ENCODE peak calls at places on chromosomes 6 and 20, in six cellular contexts. I is fibroblast of lung, F is heart right ventricle, M is left ventricle myocardium inferior, E is psoas muscle, J is stomach. H is an unnamed sample. For H3K4me1, the result is how much of the 10 kb centered on the place peaks cover.

GRCh38 chr6:97014595-97014994 is 90.1 kb downstream of the KLHL32 start:
- DNase-seq in F (no peak), J (no peak), I (no peak), E (no peak), M (no peak), H (no peak)

GRCh38 chr6:65448806-65449397 is 258.1 kb downstream of the EYS start:
- DNase-seq in E (no peak), J (no peak), F (no peak), M (no peak), I (no peak), H (no peak)

GRCh38 chr6:101435028-101435427 is 41.5 kb downstream of the GRIK2 start:
- DNase-seq in I (no peak), J (no peak), M (no peak), F (no peak), E (no peak), H (no peak)

GRCh38 chr20:60410865-60411264 is 452.6 kb downstream of the CDH26 start:
- DNase-seq in I (no peak), E (no peak), M (no peak), F (no peak), J (no peak), H (no peak)

GRCh38 chr6:135268263-135268662 is 87.2 kb downstream of the MYB start:
- DNase-seq in F (no peak), E (no peak), I (no peak), J (no peak), M (no peak), H (no peak)

GRCh38 chr20:17794400-17794799 is 94.6 kb downstream of the BANF2 start:
- DNase-seq in M (no peak), E (no peak), F (no peak), I (no peak), J (peak), H (no peak)

GRCh38 chr20:41249371-41249770 is 68.2 kb downstream of the ZHX3 start:
- DNase-seq in J (no peak), F (peak), I (peak), M (peak), E (peak), H (peak)

GRCh38 chr20:59777321-59777705 is 156.1 kb downstream of the SYCP2 start:
- DNase-seq in I (no peak), F (no peak), M (no peak), E (no peak), J (no peak), H (no peak)

GRCh38 chr6:16921399-16922110 is 160.3 kb upstream of the ATXN1 start:
- DNase-seq in I (peak), J (no peak), F (no peak), M (no peak), E (no peak), H (no peak)

GRCh38 chr20:51221791-51222408 is 199.0 kb upstream of the KCNG1 start:
- DNase-seq in F (no peak), J (no peak), I (peak), M (no peak), E (peak), H (no peak)

GRCh38 chr20:3778976-3779375 is 2.3 kb downstream of the SPEF1 start:
- DNase-seq in J (no peak), E (no peak), I (no peak), M (no peak), F (no peak), H (no peak)

GRCh38 chr20:19750207-19750606 is 7.9 kb upstream of the RIN2 start:
- DNase-seq in E (no peak), M (no peak), I (no peak), J (no peak), F (no peak), H (no peak)

GRCh38 chr20:45336530-45337366 is 11.5 kb downstream of the SDC4 start:
- DNase-seq in J (peak), M (no peak), E (peak), F (no peak), I (peak), H (no peak)

GRCh38 chr20:760751-761417 is 7.4 kb downstream of the SLC52A3 start:
- DNase-seq in E (no peak), J (no peak), M (no peak), F (peak), I (no peak), H (peak)

GRCh38 chr20:8938532-8938931 is 130.4 kb upstream of the PLCB4 start:
- DNase-seq in F (no peak), M (no peak), E (no peak), I (no peak), J (no peak), H (no peak)

GRCh38 chr6:56524891-56525703 is 117.6 kb downstream of the DST start:
- DNase-seq in J (no peak), I (peak), M (no peak), F (no peak), E (no peak), H (no peak)

GRCh38 chr6:2215342-2215741 is 30.1 kb downstream of the GMDS start:
- DNase-seq in I (no peak), E (no peak), J (no peak), F (no peak), M (no peak), H (no peak)

GRCh38 chr6:163413054-163413344 is 1.5 kb upstream of the QKI start:
- DNase-seq in I (no peak), J (no peak), M (no peak), E (no peak), F (no peak), H (no peak)

DNA sequence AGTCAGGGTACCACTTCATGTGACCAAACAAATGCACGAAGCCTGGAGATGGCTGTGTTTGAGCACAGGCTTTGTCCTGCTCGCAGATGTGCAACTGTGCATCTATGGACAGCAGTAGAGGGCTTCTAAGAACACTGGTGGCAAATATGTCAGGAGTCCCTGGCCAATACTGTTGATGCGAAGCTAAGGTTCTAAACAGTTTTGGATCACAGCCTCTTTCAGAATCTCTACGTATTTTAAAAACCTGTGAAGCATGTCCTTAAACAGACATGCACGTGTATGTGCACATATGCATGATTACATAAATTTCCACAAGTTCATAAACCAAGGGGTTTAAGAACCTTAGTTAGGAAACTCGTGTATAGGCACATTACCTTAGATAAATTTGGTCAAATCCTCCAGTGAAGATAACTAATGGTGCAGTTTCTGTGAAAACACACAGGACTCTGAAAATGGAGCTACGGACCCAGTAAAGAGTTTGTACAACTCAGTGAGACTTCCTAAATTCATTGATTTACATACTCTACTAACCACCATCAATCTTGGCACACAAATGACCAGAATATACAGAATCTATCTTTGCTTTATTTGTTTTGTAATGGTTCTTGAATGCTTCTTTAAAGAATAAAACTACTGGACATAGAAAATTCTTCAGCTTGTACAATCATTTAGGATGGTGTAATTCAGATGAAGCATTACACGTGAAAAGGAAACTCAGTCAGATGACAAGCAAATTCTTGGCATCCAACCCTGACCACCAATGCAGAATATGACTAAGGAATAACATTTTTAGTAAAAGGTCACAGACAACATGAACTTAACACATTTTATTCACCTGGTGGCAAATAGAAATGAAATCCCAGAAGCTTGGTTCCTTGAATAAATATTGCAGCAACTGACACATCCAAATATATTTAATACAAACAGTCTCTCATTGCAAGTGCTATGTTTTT is 27.4 kb downstream of the KCNQ5 start:
- DNase-seq in M (no peak), F (no peak), J (no peak), E (no peak), I (peak), H (no peak)
- H3K4me3 ChIP-seq in M (no peak), F (no peak), J (no peak), E (no peak), I (no peak), H (no peak)

DNA sequence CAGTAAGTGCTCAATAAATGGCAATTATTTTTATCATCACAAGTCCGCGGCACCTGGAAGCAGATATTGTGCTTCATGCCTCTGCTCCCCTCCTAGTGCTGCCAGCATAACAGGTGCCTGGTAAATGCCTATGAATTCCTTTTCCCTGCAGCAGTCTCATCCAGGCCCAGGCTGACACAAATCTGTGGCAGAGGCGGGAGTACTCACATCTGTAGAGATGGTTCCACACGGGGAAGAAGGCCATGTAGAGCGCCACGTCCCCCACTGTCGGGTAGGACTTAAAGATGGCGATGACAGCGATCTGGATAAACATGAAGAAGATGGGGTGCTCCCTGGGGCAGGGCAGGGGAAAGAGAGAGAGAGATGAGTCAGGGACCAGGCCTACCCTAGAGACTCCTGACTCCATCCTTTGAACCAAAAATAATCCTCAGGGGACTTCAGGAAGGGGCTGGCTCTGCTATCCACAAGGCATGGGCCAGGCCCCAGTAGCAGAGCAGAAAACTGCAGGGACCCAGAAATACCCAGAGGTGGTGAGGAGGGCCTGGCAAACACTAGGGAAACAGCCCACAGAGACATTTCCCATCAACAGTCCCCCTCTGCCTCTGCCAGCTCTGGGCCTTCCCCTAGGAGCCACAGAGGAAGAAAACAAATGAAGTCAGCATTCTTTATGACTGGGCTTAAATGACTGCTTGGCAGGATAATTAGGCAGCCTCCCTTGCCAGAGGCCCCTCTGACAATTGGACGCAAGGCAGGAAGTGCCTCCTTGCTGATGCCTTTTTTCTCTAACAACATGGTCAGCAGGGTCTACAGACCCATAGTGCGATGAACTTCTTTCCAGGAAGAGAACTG is 23.0 kb downstream of the MAP1LC3A start:
- DNase-seq in M (peak), J (no peak), E (no peak), I (peak), F (no peak), H (peak)
- H3K27ac ChIP-seq in M (peak), J (peak), E (peak), I (no peak), F (peak), H (no peak)

DNA sequence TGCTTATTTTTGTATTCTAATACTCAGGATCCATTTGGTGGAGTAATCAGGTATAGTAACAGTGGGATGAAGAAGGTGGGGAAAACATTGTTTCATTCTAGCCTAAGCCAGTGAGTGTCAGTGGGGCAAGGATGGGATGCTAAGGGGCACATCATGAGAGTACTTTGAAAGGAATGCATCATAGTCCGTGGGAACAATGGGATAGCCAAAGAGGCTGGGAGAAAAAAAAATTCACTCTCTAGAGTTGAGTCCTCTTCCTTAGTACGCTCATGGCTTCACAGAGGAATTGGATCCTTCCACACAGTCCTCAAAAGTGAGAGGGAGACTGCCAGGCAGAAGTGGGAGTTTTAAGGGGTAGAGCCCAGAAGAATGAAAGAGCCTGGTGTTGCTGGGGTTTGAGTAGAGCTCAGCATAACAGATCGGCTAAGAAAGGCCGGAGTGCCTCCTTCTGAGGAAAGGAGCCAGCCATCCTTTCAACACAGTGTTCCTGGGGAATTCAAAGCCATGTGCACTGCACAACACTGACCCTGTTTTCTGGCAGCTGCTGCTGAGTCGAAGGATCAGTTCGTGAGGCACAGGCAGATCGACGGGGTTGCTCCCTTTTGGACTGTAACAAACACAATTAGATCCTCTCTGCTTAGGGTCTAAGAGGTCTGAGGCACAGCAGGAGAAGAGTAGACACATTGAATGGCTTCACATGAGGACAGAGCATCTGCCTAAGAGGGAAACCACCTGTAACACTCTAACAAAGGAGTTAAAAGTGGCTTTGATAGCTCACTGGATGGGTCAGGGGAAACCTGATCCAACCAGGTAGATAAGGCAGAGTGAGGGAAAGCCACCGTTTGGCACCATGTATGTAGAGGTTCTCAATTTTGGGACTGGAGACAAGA is 61.2 kb downstream of the ELOVL5 start:
- DNase-seq in I (no peak), F (no peak), J (no peak), E (no peak), M (no peak), H (peak)
- H3K4me1 ChIP-seq in I (under half), F (under half), J (under half), E (under half), M (under half), H (under half)

GRCh38 chr6:107574856-107575255 is 84.9 kb downstream of the SOBP start:
- DNase-seq in I (no peak), J (no peak), M (no peak), F (no peak), E (no peak), H (no peak)

GRCh38 chr6:107572886-107573285 is 83.0 kb downstream of the SOBP start:
- DNase-seq in M (no peak), I (no peak), J (no peak), F (no peak), E (no peak), H (no peak)

GRCh38 chr6:107576852-107577251 is 86.9 kb downstream of the SOBP start:
- DNase-seq in E (no peak), M (no peak), J (no peak), I (peak), F (no peak), H (no peak)

GRCh38 chr6:107579413-107579812 is 89.5 kb downstream of the SOBP start:
- DNase-seq in J (no peak), M (no peak), F (no peak), I (no peak), E (no peak), H (no peak)

DNA sequence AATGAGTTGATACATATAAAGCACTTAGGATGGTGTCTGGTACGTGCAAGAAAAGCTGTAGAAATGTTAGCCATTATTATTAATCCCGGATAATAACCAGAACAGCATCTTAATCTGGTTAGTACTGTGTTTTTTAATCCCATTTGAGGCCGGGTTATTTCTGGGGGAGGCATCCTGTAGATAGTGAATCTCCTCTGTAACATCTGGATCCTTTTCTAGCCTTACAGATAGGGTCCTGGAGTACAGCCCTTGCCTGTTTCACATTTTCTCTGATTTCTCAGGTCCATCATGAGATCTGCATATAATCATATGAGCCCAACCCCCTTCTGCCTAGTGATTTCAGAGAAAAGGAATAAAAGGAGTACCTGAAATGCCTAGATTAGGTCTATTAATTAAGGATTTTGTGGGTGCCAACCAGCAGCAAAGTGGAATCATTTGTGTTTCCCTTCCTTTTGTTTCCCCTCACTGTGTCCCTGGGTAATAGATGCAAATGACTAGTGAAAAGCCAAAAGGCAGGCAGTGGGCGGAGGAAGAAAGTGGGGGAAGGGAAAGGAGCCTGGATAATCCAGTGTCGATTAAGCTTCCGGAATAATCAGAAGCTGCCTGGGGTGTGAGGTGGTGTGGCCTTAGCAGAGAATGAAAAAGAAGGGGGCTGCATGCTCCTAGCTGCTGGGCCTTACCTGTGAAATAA is 88.9 kb downstream of the SOBP start:
- DNase-seq in J (no peak), M (no peak), I (no peak), F (no peak), E (no peak), H (no peak)
- H3K4me3 ChIP-seq in J (no peak), M (no peak), I (no peak), F (no peak), E (no peak), H (no peak)

GRCh38 chr6:110296151-110297028 is 61.8 kb downstream of the METTL24 start:
- DNase-seq in M (no peak), I (peak), E (no peak), J (no peak), F (no peak), H (no peak)
- H3K27ac ChIP-seq in M (no peak), I (no peak), E (no peak), J (peak), F (no peak), H (no peak)

GRCh38 chr6:143545976-143546547 is 34.5 kb upstream of the FUCA2 start:
- DNase-seq in E (no peak), F (no peak), M (no peak), I (peak), J (no peak), H (no peak)

GRCh38 chr6:143542915-143543314 is 31.4 kb upstream of the FUCA2 start:
- DNase-seq in F (no peak), M (no peak), I (no peak), J (no peak), E (no peak), H (no peak)

GRCh38 chr6:143544019-143544681 is 32.6 kb upstream of the FUCA2 start:
- DNase-seq in I (no peak), E (no peak), M (no peak), J (no peak), F (no peak), H (no peak)

GRCh38 chr6:143545165-143545564 is 33.6 kb upstream of the FUCA2 start:
- DNase-seq in M (no peak), F (no peak), J (no peak), I (no peak), E (no peak), H (no peak)

DNA sequence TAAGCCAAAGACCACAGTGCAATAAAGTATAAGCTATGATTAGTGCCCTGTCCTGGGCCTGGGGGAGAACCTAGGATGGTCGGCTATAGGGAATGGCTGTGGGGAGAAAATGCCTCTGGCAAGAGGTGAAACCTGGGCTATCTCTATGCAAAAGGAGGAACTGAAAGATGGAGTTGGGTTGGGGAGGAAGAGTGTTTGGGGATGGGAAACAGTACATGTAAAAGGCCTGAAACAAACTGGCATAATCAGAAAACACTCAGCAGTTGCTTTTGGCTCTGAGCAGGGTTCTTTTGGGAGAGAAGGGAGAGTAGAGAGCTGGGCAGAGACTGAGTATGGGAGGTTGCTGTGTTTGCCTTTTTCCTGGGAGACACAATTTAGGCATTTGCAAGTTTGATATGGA is 31.9 kb upstream of the FUCA2 start:
- DNase-seq in F (no peak), E (no peak), M (no peak), J (no peak), I (no peak), H (no peak)
- H3K4me1 ChIP-seq in F (under half), E (under half), M (under half), J (under half), I (under half), H (under half)

DNA sequence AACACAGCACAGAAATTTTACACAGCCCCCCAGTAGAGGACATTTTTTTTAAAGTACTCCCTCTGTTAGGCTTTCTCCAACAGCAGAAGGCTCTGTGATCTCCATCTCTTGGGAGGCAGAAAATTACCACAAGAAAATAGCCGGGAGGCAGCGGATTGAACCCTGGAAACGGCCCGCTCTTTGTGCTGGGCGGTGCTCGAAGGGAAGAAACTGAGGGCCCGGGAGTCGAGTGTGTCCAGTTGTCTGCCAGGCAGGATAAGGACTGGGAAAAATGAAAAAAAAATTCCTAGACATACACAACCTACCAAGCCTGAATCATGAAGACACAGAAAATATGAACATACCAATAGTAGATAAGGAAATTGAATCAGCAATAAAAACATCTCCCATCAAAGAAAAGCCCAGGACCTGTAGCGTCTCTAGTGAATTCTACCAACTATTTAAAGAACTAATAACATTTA is 31.5 kb downstream of the POM121L2 start:
- DNase-seq in I (no peak), E (no peak), M (no peak), J (no peak), F (no peak), H (no peak)
- H3K4me3 ChIP-seq in I (peak), E (no peak), M (no peak), J (no peak), F (no peak), H (no peak)